ENCODE peak calls at places on chromosome 10, in six cellular contexts. I, V, X, S, C and A are unnamed samples. For H3K4me1, the result is how much of the 10 kb centered on the place peaks cover.

GRCh38 chr10:21122907-21123306 is 225.8 kb upstream of the NEBL start:
- DNase-seq in S (no peak), V (no peak), C (no peak), X (no peak), I (no peak), A (no peak)

GRCh38 chr10:29585488-29585976 is 49.2 kb downstream of the SVIL start:
- DNase-seq in S (no peak), C (no peak), V (no peak), X (no peak), I (no peak), A (no peak)

GRCh38 chr10:71250842-71251241 is 38.5 kb downstream of the UNC5B start:
- DNase-seq in X (no peak), C (no peak), S (no peak), V (no peak), I (no peak), A (no peak)

GRCh38 chr10:90862908-90863514 is 5.2 kb upstream of the HTR7 start:
- DNase-seq in I (no peak), S (no peak), V (no peak), X (no peak), C (no peak), A (no peak)

GRCh38 chr10:132784582-132785432 is 1.1 kb downstream of the NKX6-2 start:
- DNase-seq in X (no peak), C (no peak), I (no peak), S (no peak), V (no peak), A (no peak)

GRCh38 chr10:19970707-19971106 is 154.5 kb downstream of the PLXDC2 start:
- DNase-seq in C (no peak), X (no peak), V (no peak), S (no peak), I (no peak), A (no peak)

GRCh38 chr10:122441961-122442360 is 12.5 kb upstream of the ARMS2 start:
- DNase-seq in X (no peak), I (no peak), S (no peak), C (no peak), V (no peak), A (no peak)

GRCh38 chr10:24370877-24371276 is 161.9 kb downstream of the KIAA1217 start:
- DNase-seq in V (no peak), X (no peak), S (no peak), C (no peak), I (no peak), A (no peak)

GRCh38 chr10:23528419-23528818 is 89.5 kb downstream of the OTUD1 start:
- DNase-seq in V (no peak), I (no peak), S (no peak), C (no peak), X (no peak), A (no peak)

GRCh38 chr10:18005781-18006456 is 54.2 kb downstream of the SLC39A12 start:
- DNase-seq in C (no peak), X (no peak), S (no peak), V (no peak), I (no peak), A (no peak)

GRCh38 chr10:11224321-11224720 is 206.6 kb downstream of the CELF2 start:
- DNase-seq in C (no peak), V (no peak), I (no peak), X (no peak), S (no peak), A (no peak)

GRCh38 chr10:11224792-11225448 is 207.2 kb downstream of the CELF2 start:
- DNase-seq in C (no peak), V (no peak), I (no peak), X (no peak), S (no peak), A (no peak)

GRCh38 chr10:11223507-11224157 is 206.0 kb downstream of the CELF2 start:
- DNase-seq in S (no peak), C (no peak), X (no peak), I (no peak), V (no peak), A (no peak)

GRCh38 chr10:11225935-11226334 is 208.3 kb downstream of the CELF2 start:
- DNase-seq in V (no peak), C (no peak), X (no peak), S (no peak), I (peak), A (peak)

GRCh38 chr10:11223081-11223480 is 205.4 kb downstream of the CELF2 start:
- DNase-seq in I (no peak), S (no peak), C (no peak), X (no peak), V (no peak), A (no peak)
- H3K4me1 ChIP-seq in I (half or more), S (under half), C (under half), X (under half), V (under half), A (half or more)

DNA sequence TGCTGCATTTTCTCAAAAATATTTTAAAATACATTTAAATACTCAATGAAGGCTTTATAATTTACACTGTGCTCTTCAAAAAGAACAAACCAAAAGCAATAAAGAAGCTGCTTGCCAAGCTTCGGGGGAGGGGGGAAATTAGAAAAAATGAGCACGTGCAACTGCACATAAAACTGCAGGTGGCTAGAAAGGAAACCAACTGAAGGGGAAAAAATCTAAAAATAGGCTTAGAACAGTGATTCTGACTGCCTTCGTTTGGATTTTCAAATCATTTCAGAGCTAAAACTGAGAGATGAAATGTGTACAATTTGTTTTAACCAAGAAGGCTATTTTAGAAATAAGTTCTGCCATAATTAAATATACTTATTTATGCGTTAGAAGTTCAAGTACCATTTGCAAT is 61.4 kb downstream of the ABI1 start:
- DNase-seq in V (no peak), X (no peak), I (no peak), C (no peak), S (no peak), A (peak)
- H3K4me1 ChIP-seq in V (under half), X (under half), I (under half), C (under half), S (under half), A (under half)

DNA sequence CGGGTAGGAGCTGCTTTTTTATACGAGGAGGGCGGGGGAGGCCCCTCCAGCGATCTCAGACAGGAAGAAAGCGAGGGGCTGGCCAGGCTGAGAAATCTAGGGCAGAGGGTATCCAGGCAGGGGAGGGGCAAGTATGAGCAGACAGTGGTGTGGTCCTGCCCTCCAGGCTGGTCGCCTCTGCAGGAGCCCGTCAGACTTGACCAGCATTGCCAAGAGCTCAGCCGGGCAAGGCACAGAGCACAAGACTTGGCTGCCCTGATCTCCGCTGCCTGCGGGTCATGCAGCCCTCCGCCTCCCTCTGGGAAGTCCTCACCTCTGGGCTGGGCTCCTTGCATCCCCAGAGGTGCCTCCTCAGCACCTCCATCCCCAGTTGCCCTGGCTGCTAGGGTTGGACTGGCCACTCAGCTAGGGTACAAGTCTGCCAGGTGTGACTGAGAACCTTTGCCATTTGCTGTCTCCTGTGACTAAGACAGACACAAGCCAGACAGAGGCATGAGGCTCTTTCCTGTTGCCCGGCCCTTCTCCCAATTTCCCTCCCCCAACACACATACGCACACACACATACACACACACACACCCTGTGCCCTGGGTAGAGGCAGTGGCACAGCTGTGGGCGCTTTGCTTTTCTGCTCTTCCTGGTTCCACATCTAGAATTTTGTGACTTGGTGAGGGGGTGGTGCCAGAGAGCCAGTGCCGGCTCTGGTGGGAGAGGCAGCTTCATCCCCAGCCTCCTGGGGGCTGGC is 59.1 kb upstream of the PPIF start:
- DNase-seq in S (no peak), V (no peak), X (no peak), C (no peak), I (no peak), A (no peak)
- H3K4me1 ChIP-seq in S (under half), V (under half), X (under half), C (under half), I (under half), A (under half)

DNA sequence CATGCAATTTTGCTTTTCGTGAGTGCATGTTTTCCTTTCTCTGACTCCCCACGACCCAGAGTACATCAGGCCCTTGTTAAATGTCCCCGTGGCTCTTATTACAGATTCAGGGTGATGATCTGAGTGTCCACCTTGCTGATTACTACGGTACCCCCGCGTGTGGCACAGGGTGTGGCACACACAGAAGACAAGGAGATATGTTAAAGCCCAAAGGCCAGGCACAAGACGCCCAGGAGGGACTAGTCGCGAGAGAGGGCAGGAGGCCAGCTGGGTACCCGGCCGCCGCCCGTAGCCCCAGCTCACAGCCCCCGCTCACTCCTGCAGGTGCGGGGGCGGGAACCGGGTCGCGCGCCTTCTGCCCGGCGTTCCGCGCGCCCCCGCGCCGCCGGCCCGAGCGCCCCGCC is 281 bp upstream of the EXOC6 start:
- DNase-seq in I (no peak), S (no peak), C (no peak), V (no peak), X (no peak), A (no peak)
- H3K4me1 ChIP-seq in I (under half), S (under half), C (under half), V (under half), X (under half), A (under half)